ENCODE peak calls at places on chromosomes 4 and X, in four cellular contexts. R is heart left ventricle; V is CD4-positive, CD25-positive, alpha-beta regulatory T cell; G is lower lobe of right lung. F is an unnamed sample.
A peak's percentile ranks its signal among the peaks of the same experiment; 100 is the strongest.

GRCh38 chrX:114508836-114509235 is 75.0 kb upstream of the HTR2C start:
- ATAC-seq in R (no peak), V (no peak), G (no peak), F (no peak)

GRCh38 chrX:130261494-130261893 is 7.2 kb downstream of the ZNF280C start:
- ATAC-seq in R (no peak), V (no peak), G (no peak), F (no peak)

GRCh38 chr4:180828455-180829018 is 1414.7 kb upstream of the TENM3 start:
- ATAC-seq in R (no peak), V (no peak), G (no peak), F (no peak)

GRCh38 chr4:159463235-159463634 is 360.4 kb downstream of the RAPGEF2 start:
- ATAC-seq in R (no peak), V (no peak), G (no peak), F (no peak)

GRCh38 chrX:115452256-115452655 is 108.7 kb upstream of the PLS3 start:
- ATAC-seq in R (no peak), V (no peak), G (no peak), F (no peak)

GRCh38 chrX:56968980-56969379 is 26.4 kb downstream of the SPIN3 start:
- ATAC-seq in R (no peak), V (no peak), G (no peak), F (no peak)

GRCh38 chr4:55359397-55359916 is 13.4 kb downstream of the SRD5A3 start:
- ATAC-seq in R (peak; percentile 90), V (no peak), G (peak; percentile 15), F (peak; percentile 81)

GRCh38 chr4:155571184-155571944 is 95.3 kb upstream of the GUCY1A1 start:
- ATAC-seq in R (peak; percentile 94), V (no peak), G (no peak), F (no peak)

GRCh38 chr4:145843651-145844050 is 95.0 kb downstream of the ZNF827 start:
- ATAC-seq in R (no peak), V (no peak), G (no peak), F (no peak)

GRCh38 chrX:39145859-39146258 is 344.6 kb downstream of the MID1IP1 start:
- ATAC-seq in R (no peak), V (no peak), G (no peak), F (no peak)

GRCh38 chr4:17562157-17562556 is 14.8 kb upstream of the LAP3 start:
- ATAC-seq in R (no peak), V (no peak), G (no peak), F (no peak)

GRCh38 chrX:70479970-70480659 is 35.5 kb downstream of the DLG3 start:
- ATAC-seq in R (peak; percentile 45), V (no peak), G (no peak), F (no peak)

GRCh38 chr4:95508421-95508820 is 40.4 kb downstream of the UNC5C start:
- ATAC-seq in R (peak; percentile 47), V (no peak), G (no peak), F (no peak)

GRCh38 chrX:110852180-110852579 is 56.6 kb upstream of the CHRDL1 start:
- ATAC-seq in R (no peak), V (no peak), G (no peak), F (no peak)

GRCh38 chr4:75710246-75710645 is 14.1 kb upstream of the USO1 start:
- ATAC-seq in R (peak; percentile 16), V (no peak), G (no peak), F (no peak)

GRCh38 chr4:182219400-182219799 is 23.8 kb upstream of the TENM3 start:
- ATAC-seq in R (no peak), V (no peak), G (no peak), F (no peak)

GRCh38 chrX:139290310-139290709 is 240.2 kb upstream of the F9 start:
- ATAC-seq in R (no peak), V (no peak), G (no peak), F (no peak)

GRCh38 chr4:36189511-36190226 is 54.6 kb downstream of the ARAP2 start:
- ATAC-seq in R (no peak), V (peak; percentile 42), G (peak; percentile 38), F (no peak)

GRCh38 chrX:103234869-103235268 is 20.0 kb downstream of the BEX4 start:
- ATAC-seq in R (no peak), V (no peak), G (no peak), F (no peak)

GRCh38 chr4:152588869-152589268 is 53.0 kb upstream of the FBXW7 start:
- ATAC-seq in R (no peak), V (no peak), G (no peak), F (no peak)

GRCh38 chr4:101835121-101835904 is 44.8 kb downstream of the BANK1 start:
- ATAC-seq in R (no peak), V (no peak), G (peak; percentile 62), F (no peak)

GRCh38 chrX:12872741-12873140 is 5.9 kb downstream of the TLR7 start:
- ATAC-seq in R (no peak), V (no peak), G (no peak), F (no peak)

GRCh38 chrX:32896132-32896531 is 315.2 kb downstream of the DMD start:
- ATAC-seq in R (peak; percentile 38), V (no peak), G (no peak), F (no peak)

GRCh38 chr4:185119927-185120630 is 23.0 kb upstream of the SLC25A4 start:
- ATAC-seq in R (peak; percentile 60), V (no peak), G (no peak), F (no peak)

GRCh38 chr4:83548151-83548905 is 12.4 kb downstream of the GPAT3 start:
- ATAC-seq in R (peak; percentile 90), V (peak; percentile 81), G (peak; percentile 93), F (peak; percentile 66)

GRCh38 chrX:44265559-44265958 is 77.9 kb downstream of the EFHC2 start:
- ATAC-seq in R (no peak), V (no peak), G (no peak), F (no peak)

GRCh38 chr4:15971068-15971801 is 8.3 kb upstream of the FGFBP2 start:
- ATAC-seq in R (no peak), V (no peak), G (no peak), F (no peak)

GRCh38 chr4:11418610-11419009 is 10.1 kb downstream of the HS3ST1 start:
- ATAC-seq in R (peak; percentile 36), V (peak; percentile 22), G (no peak), F (no peak)

GRCh38 chr4:53558061-53558801 is 33.1 kb downstream of the LNX1 start:
- ATAC-seq in R (peak; percentile 62), V (no peak), G (no peak), F (no peak)
- H3K27ac ChIP-seq in R (no peak overlapping the region), V (no peak overlapping the region), G (no peak overlapping the region), F (no peak overlapping the region)

GRCh38 chrX:136623400-136623799 is 24.6 kb upstream of the CD40LG start:
- ATAC-seq in R (no peak), V (no peak), G (no peak), F (no peak)

GRCh38 chrX:136619889-136620505 is 28.0 kb upstream of the CD40LG start:
- ATAC-seq in R (no peak), V (peak; percentile 65), G (no peak), F (no peak)

GRCh38 chrX:136620780-136621179 is 27.2 kb upstream of the CD40LG start:
- ATAC-seq in R (no peak), V (no peak), G (no peak), F (no peak)

GRCh38 chrX:136625246-136625645 is 22.7 kb upstream of the CD40LG start:
- ATAC-seq in R (no peak), V (no peak), G (no peak), F (no peak)

GRCh38 chrX:136622568-136622967 is 25.4 kb upstream of the CD40LG start:
- ATAC-seq in R (no peak), V (no peak), G (no peak), F (no peak)
- H3K27ac ChIP-seq in R (no peak overlapping the region), V (no peak overlapping the region), G (no peak overlapping the region), F (no peak overlapping the region)

DNA sequence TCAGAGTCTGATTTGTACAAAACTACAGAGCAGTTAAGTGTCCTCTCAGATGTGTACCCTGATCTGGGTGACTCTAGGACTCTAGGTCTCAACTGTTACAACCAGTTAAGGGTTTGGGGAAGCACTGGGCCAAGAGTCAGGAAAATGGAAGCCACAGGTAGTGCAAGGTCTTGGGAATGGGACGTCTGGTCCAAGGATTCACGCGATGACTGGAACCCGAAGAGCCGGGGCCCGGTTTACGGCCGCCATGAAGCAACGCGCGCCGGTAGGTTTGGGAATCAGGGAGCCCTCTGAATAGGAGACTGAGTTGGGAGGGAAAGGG is 321 bp upstream of the HPRT1 start:
- ATAC-seq in R (peak; percentile 34), V (no peak), G (peak; percentile 8), F (peak; percentile 40)
- H3K27ac ChIP-seq in R (peak overlapping the region; percentile 83), V (no peak overlapping the region), G (no peak overlapping the region), F (peak overlapping the region; percentile 83)

DNA sequence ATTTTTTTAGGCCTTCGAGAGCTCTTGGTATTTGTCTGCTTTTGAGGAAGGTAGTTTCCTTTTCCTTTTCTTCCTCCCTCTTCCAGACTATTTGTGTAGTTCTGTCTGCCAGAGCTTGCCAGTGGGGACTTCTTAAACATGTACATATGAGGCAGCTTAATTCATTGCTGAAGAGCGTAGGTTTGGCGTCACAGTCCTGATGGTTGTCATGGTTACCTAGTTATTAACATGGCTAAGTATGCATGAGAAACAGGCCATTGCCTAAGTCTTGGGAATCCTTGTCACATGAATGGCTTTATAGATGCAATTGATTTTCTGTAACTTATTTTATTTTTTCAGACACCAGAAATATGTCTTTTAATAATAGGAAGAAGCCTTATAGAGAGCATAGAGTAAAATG is 48.5 kb upstream of the ARMCX2 start:
- ATAC-seq in R (no peak), V (no peak), G (no peak), F (no peak)
- H3K27ac ChIP-seq in R (no peak overlapping the region), V (no peak overlapping the region), G (no peak overlapping the region), F (no peak overlapping the region)

GRCh38 chrX:154430916-154431315 is 2.4 kb downstream of the ATP6AP1 start:
- ATAC-seq in R (no peak), V (no peak), G (peak; percentile 4), F (no peak)
- H3K27ac ChIP-seq in R (no peak overlapping the region), V (no peak overlapping the region), G (no peak overlapping the region), F (no peak overlapping the region)

GRCh38 chr4:77022581-77023133 is 53.1 kb downstream of the CCNI start:
- ATAC-seq in R (no peak), V (no peak), G (no peak), F (peak; percentile 50)

GRCh38 chr4:77028241-77028640 is 47.5 kb downstream of the CCNI start:
- ATAC-seq in R (no peak), V (no peak), G (no peak), F (no peak)

GRCh38 chr4:77023920-77024319 is 51.9 kb downstream of the CCNI start:
- ATAC-seq in R (no peak), V (no peak), G (no peak), F (no peak)

GRCh38 chr4:77026322-77026704 is 49.5 kb downstream of the CCNI start:
- ATAC-seq in R (no peak), V (no peak), G (no peak), F (no peak)

GRCh38 chr4:77025643-77026321 is 50.0 kb downstream of the CCNI start:
- ATAC-seq in R (no peak), V (no peak), G (no peak), F (no peak)
- H3K27ac ChIP-seq in R (no peak overlapping the region), V (no peak overlapping the region), G (no peak overlapping the region), F (no peak overlapping the region)

F was measured in gastroesophageal sphincter.